ENCODE peak calls at places on chromosomes 3 and 15, in four cellular contexts. N, T, G and Y are unnamed samples.
A peak's percentile ranks its signal among the peaks of the same experiment; 100 is the strongest.

GRCh38 chr15:52670087-52670486 is 9.1 kb downstream of the ATOSA start:
- DNase-seq in N (no peak), T (no peak), G (no peak), Y (no peak)

GRCh38 chr3:98655666-98656065 is 62.3 kb upstream of the CPOX start:
- DNase-seq in N (no peak), T (no peak), G (peak; percentile 35), Y (no peak)

GRCh38 chr15:63104727-63105126 is 16.9 kb upstream of the LACTB start:
- DNase-seq in N (no peak), T (no peak), G (peak; percentile 53), Y (no peak)

GRCh38 chr3:177615015-177615414 is 417.7 kb upstream of the TBL1XR1 start:
- DNase-seq in N (no peak), T (peak; percentile 76), G (peak; percentile 97), Y (no peak)

GRCh38 chr3:59049671-59050331 is at the start of gene CFAP20DC:
- DNase-seq in N (peak; percentile 97), T (peak; percentile 80), G (peak; percentile 89), Y (peak; percentile 62)

GRCh38 chr3:17119198-17120072 is 234.7 kb downstream of the PLCL2 start:
- DNase-seq in N (no peak), T (no peak), G (no peak), Y (no peak)

GRCh38 chr3:66819993-66820501 is 178.1 kb upstream of the KBTBD8 start:
- DNase-seq in N (no peak), T (no peak), G (no peak), Y (no peak)

GRCh38 chr3:117820900-117821299 is 1111.3 kb downstream of the TUSC7 start:
- DNase-seq in N (no peak), T (no peak), G (peak; percentile 66), Y (no peak)

GRCh38 chr3:35137612-35138011 is 501.7 kb upstream of the ARPP21 start:
- DNase-seq in N (no peak), T (no peak), G (no peak), Y (no peak)

GRCh38 chr15:34342737-34343575 is at the start of the genes NOP10 and NUTM1:
- DNase-seq in N (peak; percentile 79), T (peak; percentile 81), G (peak; percentile 93), Y (peak; percentile 86)

GRCh38 chr3:112767177-112767576 is 79.5 kb downstream of the CD200R1L start:
- DNase-seq in N (no peak), T (no peak), G (no peak), Y (peak; percentile 24)

GRCh38 chr15:86854186-86854585 is 774.5 kb downstream of the AGBL1 start:
- DNase-seq in N (no peak), T (no peak), G (no peak), Y (no peak)

GRCh38 chr3:83902842-83903241 is 1055.9 kb upstream of the CADM2 start:
- DNase-seq in N (no peak), T (no peak), G (no peak), Y (no peak)

GRCh38 chr3:17088017-17088416 is 203.3 kb downstream of the PLCL2 start:
- DNase-seq in N (no peak), T (no peak), G (no peak), Y (no peak)

GRCh38 chr3:98777801-98778220 is 14.7 kb downstream of the ST3GAL6 start:
- DNase-seq in N (no peak), T (no peak), G (peak; percentile 80), Y (no peak)

GRCh38 chr15:59236394-59236793 is 29.8 kb downstream of the LDHAL6B start:
- DNase-seq in N (no peak), T (no peak), G (no peak), Y (no peak)

GRCh38 chr15:59237854-59238252 is 31.2 kb downstream of the LDHAL6B start:
- DNase-seq in N (no peak), T (no peak), G (no peak), Y (peak; percentile 74)

GRCh38 chr15:59229453-59229852 is 22.8 kb downstream of the LDHAL6B start:
- DNase-seq in N (no peak), T (no peak), G (no peak), Y (no peak)

GRCh38 chr15:59237119-59237853 is 30.6 kb downstream of the LDHAL6B start:
- DNase-seq in N (no peak), T (no peak), G (no peak), Y (peak; percentile 70)

DNA sequence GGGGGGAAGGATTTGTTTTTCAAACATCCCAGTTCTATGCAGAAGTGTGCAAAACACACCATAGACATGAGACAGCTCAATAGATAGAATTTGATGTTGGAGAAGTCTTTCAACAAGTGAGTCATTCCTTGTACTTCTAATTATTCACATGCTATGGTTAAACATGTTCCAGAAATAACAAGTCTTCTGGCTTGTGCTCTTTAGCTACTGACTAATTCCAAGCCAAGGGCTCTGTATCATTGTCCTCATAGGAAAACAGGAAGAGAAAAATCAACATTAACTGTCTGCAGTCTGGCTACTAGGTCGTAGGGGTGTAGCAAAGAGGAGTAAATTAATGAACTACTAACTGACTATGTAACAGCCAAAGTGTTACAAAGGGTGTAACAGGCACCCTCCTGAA is 25.8 kb downstream of the LDHAL6B start:
- DNase-seq in N (no peak), T (no peak), G (peak; percentile 93), Y (no peak)
- TF ChIP-seq RCOR1 in N (no peak), T (no peak), G (peak; percentile 30), Y (no peak)

GRCh38 chr3:157152438-157152837 is 7.5 kb downstream of the CCNL1 start:
- DNase-seq in N (no peak), T (no peak), G (no peak), Y (no peak)

GRCh38 chr3:157156844-157157635 is 2.9 kb downstream of the CCNL1 start:
- DNase-seq in N (no peak), T (no peak), G (peak; percentile 33), Y (no peak)

GRCh38 chr3:157152930-157153329 is 7.0 kb downstream of the CCNL1 start:
- DNase-seq in N (no peak), T (no peak), G (no peak), Y (no peak)

GRCh38 chr3:157155591-157155990 is 4.4 kb downstream of the CCNL1 start:
- DNase-seq in N (no peak), T (no peak), G (no peak), Y (no peak)

GRCh38 chr3:157154563-157155333 is 5.2 kb downstream of the CCNL1 start:
- DNase-seq in N (no peak), T (no peak), G (no peak), Y (no peak)
- H3K9ac ChIP-seq in N (peak overlapping the region; percentile 5), T (no peak overlapping the region), G (no peak overlapping the region), Y (no peak overlapping the region)

DNA sequence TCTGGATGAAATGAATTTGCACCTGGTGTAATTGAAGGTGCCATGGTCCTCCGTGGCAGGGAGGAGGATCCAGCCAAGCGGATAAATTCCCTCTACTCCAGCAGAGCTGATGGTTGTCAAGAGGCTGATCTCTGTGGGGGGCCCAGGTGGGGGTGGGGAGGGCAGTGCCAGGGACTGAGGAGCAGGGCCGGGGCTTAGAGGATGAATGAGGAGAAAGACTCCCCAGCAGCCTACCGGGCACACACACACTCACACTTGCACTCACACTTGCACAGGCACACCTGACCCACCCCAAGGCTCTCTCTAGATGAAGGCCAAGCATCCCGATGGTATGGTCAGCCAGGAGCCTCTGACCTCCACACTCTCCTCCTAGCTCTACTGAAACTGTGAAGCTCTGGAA is 131.3 kb upstream of the PRR20G start:
- DNase-seq in N (no peak), T (no peak), G (no peak), Y (no peak)
- TF ChIP-seq RCOR1 in N (no peak), T (no peak), G (no peak), Y (no peak)

GRCh38 chr15:82122754-82123400 is 77.1 kb upstream of the MEX3B start:
- DNase-seq in N (no peak), T (no peak), G (peak; percentile 99), Y (no peak)
- H3K9ac ChIP-seq in N (peak overlapping the region; percentile 63), T (no peak overlapping the region), G (no peak overlapping the region), Y (no peak overlapping the region)

GRCh38 chr3:72839057-72839456 is 9.2 kb downstream of the SHQ1 start:
- DNase-seq in N (no peak), T (peak; percentile 8), G (no peak), Y (no peak)
- TF ChIP-seq RCOR1 in N (no peak), T (no peak), G (no peak), Y (no peak)

GRCh38 chr3:12005951-12006625 is 1.9 kb downstream of the SYN2 start:
- DNase-seq in N (peak; percentile 62), T (no peak), G (no peak), Y (no peak)

GRCh38 chr3:12002912-12003311 is 1.3 kb upstream of the SYN2 start:
- DNase-seq in N (no peak), T (no peak), G (no peak), Y (no peak)

DNA sequence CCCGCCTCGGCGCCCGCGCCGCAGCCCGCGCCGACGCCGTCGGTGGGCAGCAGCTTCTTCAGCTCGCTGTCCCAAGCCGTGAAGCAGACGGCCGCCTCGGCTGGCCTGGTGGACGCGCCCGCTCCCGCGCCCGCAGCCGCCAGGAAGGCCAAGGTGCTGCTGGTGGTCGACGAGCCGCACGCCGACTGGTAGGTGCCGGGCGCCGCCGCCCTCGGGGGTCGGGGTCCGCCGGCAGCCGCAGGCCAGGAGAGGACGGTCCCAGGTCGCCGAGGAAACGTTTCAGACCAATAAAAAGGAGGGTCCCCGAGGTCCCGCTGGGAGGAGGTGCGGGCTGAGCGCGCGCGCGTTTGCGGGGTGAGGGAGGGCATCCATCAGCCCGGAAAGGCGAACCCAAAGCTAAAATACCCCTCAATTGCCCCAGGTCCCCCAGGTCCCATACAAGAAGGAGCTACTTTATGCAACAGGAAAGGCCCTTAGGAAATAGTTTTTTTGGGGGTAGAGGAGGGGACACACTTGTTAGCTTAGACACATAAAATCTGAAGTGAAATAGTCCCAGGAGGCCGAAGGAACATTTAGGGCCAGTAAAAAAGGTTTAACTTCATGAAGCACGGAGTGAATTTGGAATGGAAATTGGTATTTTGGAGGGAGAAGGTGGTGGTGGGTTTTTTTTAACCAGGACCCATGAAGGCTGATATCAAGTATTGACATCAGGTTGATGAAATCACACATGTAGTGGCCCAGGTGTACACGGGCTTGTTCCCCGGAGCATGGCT is 739 bp downstream of the SYN2 start:
- DNase-seq in N (peak; percentile 80), T (no peak), G (no peak), Y (no peak)
- H3K9ac ChIP-seq in N (no peak overlapping the region), T (no peak overlapping the region), G (no peak overlapping the region), Y (no peak overlapping the region)

GRCh38 chr3:122356402-122356801 is 26.6 kb downstream of the MIX23 start:
- DNase-seq in N (peak; percentile 39), T (peak; percentile 39), G (peak; percentile 54), Y (no peak)
- TF ChIP-seq RCOR1 in N (no peak), T (no peak), G (no peak), Y (no peak)

DNA sequence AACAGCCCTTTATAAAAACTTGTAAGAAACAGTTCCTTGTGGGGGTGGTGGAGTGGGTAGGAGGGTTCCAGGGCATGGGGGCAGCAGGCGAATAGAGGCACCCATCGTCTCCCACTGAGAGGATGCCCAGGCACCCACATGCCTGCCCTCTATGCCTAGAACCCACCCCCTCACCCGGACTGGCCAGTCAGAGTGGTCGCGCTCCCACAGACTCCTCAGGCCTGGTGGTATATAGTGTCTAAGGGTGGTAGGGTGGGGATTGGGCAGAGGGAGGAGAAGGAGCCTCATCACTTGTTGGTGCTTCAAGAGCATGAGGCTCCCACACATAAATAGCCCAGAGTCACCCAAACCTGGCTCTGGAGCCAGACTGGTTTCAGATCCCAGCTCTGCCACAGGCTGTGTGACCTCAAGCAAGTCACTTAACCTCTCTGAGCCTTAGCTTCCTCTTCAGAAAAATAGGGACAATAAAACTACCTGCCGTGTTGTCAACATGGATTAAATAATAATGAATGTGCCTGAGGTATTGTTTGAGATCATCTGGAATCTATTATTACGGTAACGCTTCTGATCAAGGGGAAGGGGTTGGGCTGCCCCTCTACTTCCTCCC is 262.1 kb downstream of the UACA start:
- DNase-seq in N (no peak), T (no peak), G (no peak), Y (no peak)
- H3K9ac ChIP-seq in N (no peak overlapping the region), T (no peak overlapping the region), G (no peak overlapping the region), Y (no peak overlapping the region)